ENCODE peak calls at places on chromosome 18, in five cellular contexts. W, M, G, Q and J are unnamed samples. For H3K9me3, the result is how much of the 10 kb centered on the place peaks cover.

GRCh38 chr18:49368161-49368875 is 92.1 kb downstream of the DYM start:
- DNase-seq in M (no peak), G (peak), W (no peak), Q (no peak), J (no peak)

GRCh38 chr18:56298935-56299334 is 339.5 kb downstream of the TXNL1 start:
- DNase-seq in G (no peak), M (peak), Q (no peak), W (no peak), J (no peak)

GRCh38 chr18:59416818-59417217 is 57.8 kb upstream of the LMAN1 start:
- DNase-seq in Q (no peak), M (peak), W (no peak), G (no peak), J (no peak)

GRCh38 chr18:3120356-3120755 is 99.4 kb downstream of the MYOM1 start:
- DNase-seq in W (no peak), Q (no peak), G (no peak), M (no peak), J (no peak)

GRCh38 chr18:69435000-69435399 is 34.3 kb downstream of the DOK6 start:
- DNase-seq in G (no peak), M (no peak), Q (no peak), W (no peak), J (no peak)

GRCh38 chr18:34880882-34881852 is 160.0 kb upstream of the MAPRE2 start:
- DNase-seq in G (no peak), M (peak), Q (no peak), W (no peak), J (no peak)

GRCh38 chr18:48165104-48165866 is 234.8 kb upstream of the SMAD2 start:
- DNase-seq in M (no peak), Q (no peak), G (no peak), W (no peak), J (no peak)

GRCh38 chr18:70288851-70289328 is at the start of gene SOCS6:
- DNase-seq in W (no peak), M (peak), G (peak), Q (peak), J (peak)

GRCh38 chr18:44996261-44996660 is 315.6 kb downstream of the SETBP1 start:
- DNase-seq in G (no peak), M (no peak), W (no peak), Q (no peak), J (no peak)

GRCh38 chr18:42413870-42414269 is 458.8 kb downstream of the PIK3C3 start:
- DNase-seq in Q (no peak), W (no peak), G (no peak), M (no peak), J (no peak)

GRCh38 chr18:10041180-10041579 is 127.4 kb downstream of the VAPA start:
- DNase-seq in Q (peak), W (peak), G (no peak), M (peak), J (peak)
- H3K4me3 ChIP-seq in Q (no peak), W (no peak), G (no peak), M (no peak), J (no peak)

GRCh38 chr18:28015671-28016070 is 161.3 kb downstream of the CDH2 start:
- DNase-seq in M (no peak), G (no peak), W (no peak), Q (no peak), J (no peak)

GRCh38 chr18:28009589-28009988 is 167.3 kb downstream of the CDH2 start:
- DNase-seq in Q (no peak), G (no peak), M (no peak), W (no peak), J (no peak)

GRCh38 chr18:28007841-28008240 is 169.1 kb downstream of the CDH2 start:
- DNase-seq in W (no peak), M (peak), G (no peak), Q (no peak), J (no peak)

GRCh38 chr18:28018361-28018760 is 158.6 kb downstream of the CDH2 start:
- DNase-seq in M (no peak), W (no peak), G (no peak), Q (no peak), J (no peak)

DNA sequence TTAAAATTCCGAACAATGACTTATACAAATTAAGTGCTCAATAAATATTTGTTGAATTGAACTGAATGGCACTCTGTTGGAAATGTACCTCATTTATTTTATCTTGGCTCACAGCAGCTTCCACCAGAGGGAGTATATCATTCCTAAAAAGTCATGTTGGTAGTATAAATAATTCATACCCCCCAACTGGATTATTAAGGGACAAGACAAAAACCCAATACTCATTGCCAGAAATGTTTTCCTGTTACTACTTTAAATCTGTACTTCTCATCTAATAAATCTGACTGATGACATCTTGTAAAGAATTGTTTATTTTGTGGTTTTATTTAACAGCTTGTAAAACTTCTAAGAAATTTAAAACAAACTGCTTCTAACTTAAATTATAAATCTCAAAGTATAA is 163.9 kb downstream of the CDH2 start:
- DNase-seq in W (no peak), G (no peak), M (peak), Q (no peak), J (no peak)
- TF ChIP-seq CTCF in W (peak), G (no peak), M (peak), Q (no peak), J (peak)

GRCh38 chr18:80026363-80026762 is 7.9 kb upstream of the RBFA start:
- DNase-seq in G (no peak), W (no peak), M (no peak), Q (no peak), J (no peak)
- H3K9me3 ChIP-seq in G (half or more), W (under half), M (under half), Q (under half), J (half or more)

DNA sequence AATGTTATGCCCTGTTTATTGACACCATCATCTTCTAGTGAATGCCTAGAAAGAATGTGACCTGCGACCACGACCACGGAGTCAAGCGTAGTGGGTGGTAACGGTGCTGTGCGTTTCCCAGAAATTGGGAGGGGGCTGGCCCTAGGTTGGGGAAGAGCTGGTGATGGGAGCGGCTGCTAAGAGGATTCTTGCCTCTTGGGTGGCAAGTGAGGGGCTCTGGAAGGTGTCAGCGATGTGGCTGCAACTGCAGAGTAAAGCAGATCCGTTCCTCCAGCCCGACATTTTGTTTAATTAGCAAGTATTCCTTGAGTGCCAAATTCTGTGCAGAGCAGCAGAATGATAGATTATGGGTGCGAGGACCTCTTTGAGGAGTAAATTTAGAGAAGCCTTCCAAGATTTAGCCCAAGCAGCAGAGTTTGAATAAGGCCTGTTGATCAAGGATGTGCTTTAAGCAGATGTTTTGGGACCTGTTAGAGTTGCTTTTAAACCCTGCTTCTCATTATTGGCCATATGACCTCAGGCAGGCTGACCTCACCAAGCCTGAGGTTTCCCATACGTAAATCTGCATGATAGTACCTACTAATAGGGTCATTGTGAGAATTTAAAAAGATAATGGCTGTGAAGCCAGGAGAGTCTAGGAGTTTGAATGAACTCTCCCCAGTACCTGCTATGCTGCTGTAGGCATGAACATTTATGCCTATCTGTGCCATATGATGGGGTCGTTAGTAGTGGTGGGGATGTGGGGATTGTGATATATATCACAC is 287.7 kb downstream of the PTGR3 start:
- DNase-seq in M (no peak), Q (no peak), G (no peak), W (no peak), J (no peak)
- H3K4me3 ChIP-seq in M (no peak), Q (no peak), G (no peak), W (no peak), J (no peak)

DNA sequence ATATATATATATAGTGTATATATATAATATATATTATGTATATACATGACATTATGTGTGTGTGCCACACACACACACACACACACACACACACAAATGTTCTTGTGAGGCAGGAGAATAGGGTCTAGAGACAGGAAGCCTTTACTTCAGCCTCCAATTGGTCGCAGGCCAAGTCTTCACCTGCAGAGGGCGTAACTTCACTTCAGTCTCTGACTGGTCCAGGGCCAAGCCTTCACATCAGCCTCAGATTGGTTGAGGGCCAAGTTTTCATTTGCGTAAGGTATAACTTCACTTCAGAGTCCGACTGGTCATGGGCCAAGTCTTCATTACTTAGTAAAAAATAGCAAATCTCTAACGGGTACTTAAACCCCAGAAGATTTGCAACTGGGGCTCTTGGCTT is 13.2 kb upstream of the SS18 start:
- DNase-seq in G (peak), M (no peak), W (no peak), Q (no peak), J (no peak)
- TF ChIP-seq CTCF in G (no peak), M (no peak), W (no peak), Q (no peak), J (no peak)

GRCh38 chr18:36051760-36052159 is 15.6 kb downstream of the RPRD1A start:
- DNase-seq in Q (no peak), G (no peak), W (no peak), M (no peak), J (no peak)
- H3K9me3 ChIP-seq in Q (under half), G (under half), W (under half), M (under half), J (under half)

DNA sequence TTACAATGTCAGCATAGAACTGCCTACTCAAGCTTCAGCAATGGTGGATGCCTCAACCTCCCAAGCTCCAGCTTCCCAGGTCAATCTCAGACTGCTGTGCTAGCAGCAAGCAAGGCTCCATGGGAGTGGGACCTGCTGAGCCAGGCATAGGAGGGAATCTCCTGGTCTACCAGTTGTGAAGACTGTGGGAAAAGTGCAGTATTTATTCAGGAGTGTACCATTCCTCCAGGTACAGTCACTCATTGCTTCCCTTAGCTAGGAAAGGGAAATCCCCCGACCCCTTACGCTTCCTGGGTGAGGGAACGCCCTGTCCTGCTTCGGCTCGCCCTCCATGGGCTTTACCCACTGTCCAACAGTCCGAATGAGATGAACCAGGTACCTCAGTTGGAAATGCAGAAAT is 130.3 kb downstream of the ADCYAP1 start:
- DNase-seq in M (no peak), G (no peak), Q (no peak), W (no peak), J (no peak)
- H3K4me3 ChIP-seq in M (no peak), G (no peak), Q (no peak), W (no peak), J (no peak)